ENCODE peak calls at places on chromosomes 11 and 22, in five cellular contexts. One of them, this sample, is unnamed.

GRCh38 chr22:47398921-47399790 is 636.7 kb downstream of the TBC1D22A start:
- DNase-seq in H1: no peak
- DNase-seq in HepG2: no peak
- DNase-seq in GM12878: no peak
- DNase-seq in K562: no peak
- DNase-seq in this sample: no peak

GRCh38 chr11:110491577-110492352 is 62.0 kb downstream of the FDX1 start:
- DNase-seq in H1: peak
- DNase-seq in HepG2: no peak
- DNase-seq in GM12878: no peak
- DNase-seq in K562: no peak
- DNase-seq in this sample: no peak

GRCh38 chr22:44669725-44670027 is 32.3 kb upstream of the PRR5 start:
- DNase-seq in H1: no peak
- DNase-seq in HepG2: no peak
- DNase-seq in GM12878: no peak
- DNase-seq in K562: peak
- DNase-seq in this sample: no peak

GRCh38 chr11:128361451-128362020 is 225.8 kb downstream of the ETS1 start:
- DNase-seq in H1: no peak
- DNase-seq in HepG2: no peak
- DNase-seq in GM12878: no peak
- DNase-seq in K562: no peak
- DNase-seq in this sample: no peak

GRCh38 chr11:103602846-103603245 is 433.6 kb upstream of the DDI1 start:
- DNase-seq in H1: no peak
- DNase-seq in HepG2: no peak
- DNase-seq in GM12878: no peak
- DNase-seq in K562: no peak
- DNase-seq in this sample: no peak

GRCh38 chr11:130519128-130519932 is 70.9 kb downstream of the ADAMTS15 start:
- DNase-seq in H1: no peak
- DNase-seq in HepG2: no peak
- DNase-seq in GM12878: no peak
- DNase-seq in K562: no peak
- DNase-seq in this sample: no peak

GRCh38 chr11:64762916-64763803 is 3.4 kb upstream of the PYGM start:
- DNase-seq in H1: no peak
- DNase-seq in HepG2: no peak
- DNase-seq in GM12878: no peak
- DNase-seq in K562: no peak
- DNase-seq in this sample: no peak

GRCh38 chr22:41099036-41099435 is 6.6 kb downstream of the EP300 start:
- DNase-seq in H1: no peak
- DNase-seq in HepG2: no peak
- DNase-seq in GM12878: no peak
- DNase-seq in K562: no peak
- DNase-seq in this sample: no peak

GRCh38 chr22:25848954-25849353 is 107.0 kb downstream of the MYO18B start:
- DNase-seq in H1: no peak
- DNase-seq in HepG2: no peak
- DNase-seq in GM12878: no peak
- DNase-seq in K562: no peak
- DNase-seq in this sample: no peak

GRCh38 chr11:33089776-33090175 is 50.4 kb downstream of the TCP11L1 start:
- DNase-seq in H1: no peak
- DNase-seq in HepG2: no peak
- DNase-seq in GM12878: no peak
- DNase-seq in K562: no peak
- DNase-seq in this sample: no peak

GRCh38 chr11:74729397-74729796 is 1.8 kb downstream of the CHRDL2 start:
- DNase-seq in H1: no peak
- DNase-seq in HepG2: no peak
- DNase-seq in GM12878: no peak
- DNase-seq in K562: no peak
- DNase-seq in this sample: no peak

GRCh38 chr11:47264119-47264915 is 5.6 kb upstream of the MADD start:
- DNase-seq in H1: no peak
- DNase-seq in HepG2: no peak
- DNase-seq in GM12878: no peak
- DNase-seq in K562: no peak
- DNase-seq in this sample: no peak

GRCh38 chr22:25169278-25170031 is 30.2 kb upstream of the CRYBB3 start:
- DNase-seq in H1: no peak
- DNase-seq in HepG2: peak
- DNase-seq in GM12878: no peak
- DNase-seq in K562: no peak
- DNase-seq in this sample: peak

GRCh38 chr22:28091486-28091885 is 172.4 kb upstream of the PITPNB start:
- DNase-seq in H1: no peak
- DNase-seq in HepG2: no peak
- DNase-seq in GM12878: no peak
- DNase-seq in K562: no peak
- DNase-seq in this sample: no peak

GRCh38 chr22:17370036-17370765 is 941 bp downstream of the CECR2 start:
- DNase-seq in H1: no peak
- DNase-seq in HepG2: no peak
- DNase-seq in GM12878: no peak
- DNase-seq in K562: no peak
- DNase-seq in this sample: no peak

DNA sequence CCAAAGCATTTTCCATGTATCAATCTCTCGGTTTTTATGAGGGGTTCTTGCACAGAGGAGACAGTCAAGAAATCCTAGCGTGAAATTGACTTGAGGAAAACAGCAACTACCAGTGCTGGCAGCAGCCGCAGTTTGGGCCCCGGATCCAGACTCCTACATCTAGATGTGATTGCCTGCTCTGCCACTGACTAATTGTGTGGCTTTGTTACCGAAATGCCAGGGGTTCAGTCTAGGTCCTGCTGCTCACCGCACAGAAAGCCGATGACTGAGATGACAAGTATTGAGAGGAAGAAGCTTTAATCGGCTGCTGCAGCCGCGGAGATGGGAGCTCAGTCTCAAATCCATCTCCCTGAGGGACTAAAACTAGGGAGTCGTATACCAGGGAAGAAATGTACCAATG is 8.2 kb upstream of the GLB1L3 start:
- DNase-seq in H1: no peak
- DNase-seq in HepG2: no peak
- DNase-seq in GM12878: no peak
- DNase-seq in K562: no peak
- DNase-seq in this sample: no peak
- TF ChIP-seq MAX in H1: no peak
- TF ChIP-seq MAX in HepG2: no peak
- TF ChIP-seq MAX in GM12878: no peak
- TF ChIP-seq MAX in K562: no peak
- TF ChIP-seq MAX in this sample: no peak

GRCh38 chr11:2289859-2290258 is 11.9 kb downstream of the C11orf21 start:
- DNase-seq in H1: no peak
- DNase-seq in HepG2: no peak
- DNase-seq in GM12878: no peak
- DNase-seq in K562: no peak
- DNase-seq in this sample: no peak

GRCh38 chr11:2289350-2289749 is 12.4 kb downstream of the C11orf21 start:
- DNase-seq in H1: no peak
- DNase-seq in HepG2: no peak
- DNase-seq in GM12878: no peak
- DNase-seq in K562: no peak
- DNase-seq in this sample: no peak

GRCh38 chr11:2290351-2290841 is 11.3 kb downstream of the C11orf21 start:
- DNase-seq in H1: no peak
- DNase-seq in HepG2: no peak
- DNase-seq in GM12878: no peak
- DNase-seq in K562: no peak
- DNase-seq in this sample: no peak

DNA sequence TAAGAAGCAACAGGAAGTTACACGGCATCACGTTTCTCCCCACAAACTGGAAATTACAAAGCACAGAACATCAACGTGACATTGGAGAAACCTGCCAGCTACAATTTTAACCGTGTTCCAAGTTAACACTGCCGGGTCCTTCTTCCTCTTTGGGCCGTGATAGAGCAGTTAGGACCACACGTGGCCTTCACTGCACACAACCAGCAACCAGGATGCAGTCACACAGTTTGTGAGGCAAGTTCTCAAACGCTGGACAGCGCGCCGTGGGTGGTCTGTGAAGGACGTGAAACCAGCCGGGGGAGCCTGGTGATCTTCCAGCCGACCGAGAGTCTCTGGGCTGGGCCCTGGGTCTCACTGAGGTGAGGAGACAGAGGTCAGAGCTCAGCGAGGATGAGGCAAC is 14.6 kb downstream of the C11orf21 start:
- DNase-seq in H1: no peak
- DNase-seq in HepG2: no peak
- DNase-seq in GM12878: no peak
- DNase-seq in K562: no peak
- DNase-seq in this sample: no peak
- TF ChIP-seq ZNF274 in H1: no peak
- TF ChIP-seq ZNF274 in HepG2: no peak
- TF ChIP-seq ZNF274 in GM12878: no peak
- TF ChIP-seq ZNF274 in K562: no peak
- TF ChIP-seq ZNF274 in this sample: no peak

DNA sequence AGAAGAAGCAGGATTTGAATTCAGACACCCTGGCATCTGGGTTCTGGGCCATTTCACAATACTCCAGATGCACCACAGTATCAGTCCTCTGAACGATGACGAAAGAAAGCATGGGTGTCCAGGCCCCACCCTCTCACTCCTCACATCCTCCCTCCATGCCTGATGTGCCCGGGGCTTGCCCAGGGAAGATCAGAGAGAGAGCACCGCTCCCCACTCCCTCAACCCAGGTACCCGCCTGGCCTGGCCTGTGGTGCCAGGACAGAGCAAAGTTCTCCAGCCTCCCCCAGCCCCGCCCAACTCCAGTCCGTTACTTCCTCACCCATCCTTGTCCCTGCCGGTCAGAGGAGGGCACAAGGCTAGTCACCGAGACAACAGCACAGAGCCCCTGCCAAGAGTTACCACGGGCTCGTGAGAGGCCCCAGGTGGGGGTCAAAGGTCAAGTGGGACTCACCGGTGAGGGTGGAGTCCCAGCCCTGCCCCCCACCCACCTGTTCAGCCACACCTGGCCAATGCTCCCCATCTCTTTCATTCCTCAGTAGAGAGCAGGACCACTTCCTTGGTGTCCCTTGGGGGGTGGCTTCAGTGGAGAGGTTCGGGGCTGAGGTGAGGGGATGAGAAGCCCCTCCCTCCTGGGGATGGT is 8.1 kb downstream of the BCL9L start:
- DNase-seq in H1: no peak
- DNase-seq in HepG2: peak
- DNase-seq in GM12878: no peak
- DNase-seq in K562: no peak
- DNase-seq in this sample: no peak
- TF ChIP-seq MAX in H1: no peak
- TF ChIP-seq MAX in HepG2: no peak
- TF ChIP-seq MAX in GM12878: no peak
- TF ChIP-seq MAX in K562: no peak
- TF ChIP-seq MAX in this sample: no peak

GRCh38 chr11:95228081-95228859 is 2.7 kb downstream of the SESN3 start:
- DNase-seq in H1: no peak
- DNase-seq in HepG2: no peak
- DNase-seq in GM12878: no peak
- DNase-seq in K562: no peak
- DNase-seq in this sample: no peak
- TF ChIP-seq ZNF274 in H1: no peak
- TF ChIP-seq ZNF274 in HepG2: no peak
- TF ChIP-seq ZNF274 in GM12878: no peak
- TF ChIP-seq ZNF274 in K562: no peak
- TF ChIP-seq ZNF274 in this sample: no peak

DNA sequence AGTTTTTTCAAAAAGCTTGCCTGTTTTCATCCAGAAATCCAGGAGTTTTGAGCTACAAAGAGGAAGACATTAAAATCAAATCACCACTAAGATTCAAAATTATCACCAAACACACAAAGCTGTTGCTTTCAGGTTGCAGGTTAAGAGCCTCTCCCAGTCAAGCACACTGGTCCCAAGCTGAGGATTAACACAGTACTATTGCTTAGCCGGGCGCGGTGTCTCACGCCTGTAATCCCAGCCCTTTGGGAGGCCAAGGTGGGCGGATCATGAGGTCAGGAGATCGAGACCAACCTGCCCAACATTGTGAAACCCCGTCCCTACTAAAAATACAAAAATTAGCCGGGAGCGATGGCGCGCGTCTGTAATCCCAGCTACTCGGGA is 1165.1 kb downstream of the LRRC4C start:
- DNase-seq in H1: no peak
- DNase-seq in HepG2: no peak
- DNase-seq in GM12878: no peak
- DNase-seq in K562: no peak
- DNase-seq in this sample: no peak
- TF ChIP-seq MAX in H1: no peak
- TF ChIP-seq MAX in HepG2: no peak
- TF ChIP-seq MAX in GM12878: no peak
- TF ChIP-seq MAX in K562: no peak
- TF ChIP-seq MAX in this sample: no peak

GRCh38 chr11:105000797-105001196 is 22.2 kb downstream of the CASP5 start:
- DNase-seq in H1: no peak
- DNase-seq in HepG2: no peak
- DNase-seq in GM12878: peak
- DNase-seq in K562: peak
- DNase-seq in this sample: peak
- TF ChIP-seq ZNF274 in H1: no peak
- TF ChIP-seq ZNF274 in HepG2: no peak
- TF ChIP-seq ZNF274 in GM12878: no peak
- TF ChIP-seq ZNF274 in K562: no peak
- TF ChIP-seq ZNF274 in this sample: no peak

DNA sequence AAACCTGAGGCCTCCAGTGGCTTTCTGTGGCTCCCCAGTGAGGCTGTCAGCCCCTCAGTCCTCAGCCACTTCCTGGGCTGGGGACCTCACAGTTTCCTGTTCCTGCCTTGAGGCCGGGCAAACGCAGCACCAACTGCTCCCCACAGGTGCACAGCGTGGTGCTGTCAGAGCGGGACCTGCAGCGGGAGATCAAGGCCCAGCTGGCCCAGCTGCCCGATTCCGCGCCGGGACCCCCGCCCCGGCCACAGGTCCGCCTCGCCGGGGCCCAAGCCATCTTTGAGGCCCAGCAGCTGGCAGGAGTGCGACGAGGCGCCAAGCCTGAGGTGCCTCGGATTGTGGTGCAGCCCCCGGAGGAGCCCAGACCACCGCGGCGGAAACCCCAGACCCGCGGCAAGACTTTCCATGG is 5.4 kb downstream of the TBC1D10C start:
- DNase-seq in H1: no peak
- DNase-seq in HepG2: no peak
- DNase-seq in GM12878: no peak
- DNase-seq in K562: no peak
- DNase-seq in this sample: no peak
- TF ChIP-seq MAX in H1: no peak
- TF ChIP-seq MAX in HepG2: no peak
- TF ChIP-seq MAX in GM12878: peak
- TF ChIP-seq MAX in K562: no peak
- TF ChIP-seq MAX in this sample: no peak

This sample was measured in HCT116.